ENCODE peak calls at places on chromosomes 7 and 10, in six cellular contexts. B is GM23248, S is OCI-LY7, C is mammary epithelial cell, W is hepatocyte, U is H9. H is an unnamed sample. For H3K79me2 and H3K4me1, the result is how much of the 10 kb centered on the place peaks cover.

GRCh38 chr10:22611425-22612111 is 102.8 kb downstream of the PIP4K2A start:
- DNase-seq in B (no peak), S (peak), C (no peak), W (no peak), U (no peak), H (no peak)

GRCh38 chr10:122113161-122113944 is 124.4 kb downstream of the TACC2 start:
- DNase-seq in B (peak), S (no peak), C (peak), W (peak), U (peak), H (no peak)

GRCh38 chr7:157384301-157384700 is 47.5 kb downstream of the DNAJB6 start:
- DNase-seq in B (no peak), S (no peak), C (no peak), W (no peak), U (no peak), H (no peak)

GRCh38 chr7:14551326-14551725 is 351.2 kb downstream of the DGKB start:
- DNase-seq in B (no peak), S (no peak), C (no peak), W (no peak), U (no peak), H (no peak)

GRCh38 chr10:31071232-31071999 is 39.8 kb upstream of the ZNF438 start:
- DNase-seq in B (peak), S (no peak), C (peak), W (no peak), U (no peak), H (no peak)

GRCh38 chr7:47198159-47198558 is 383.8 kb downstream of the TNS3 start:
- DNase-seq in B (peak), S (no peak), C (no peak), W (peak), U (no peak), H (no peak)

GRCh38 chr10:63156236-63156635 is 23.1 kb downstream of the NRBF2 start:
- DNase-seq in B (peak), S (no peak), C (no peak), W (no peak), U (no peak), H (no peak)

GRCh38 chr7:137880432-137880831 is 33.7 kb upstream of the DGKI start:
- DNase-seq in B (peak), S (no peak), C (peak), W (no peak), U (no peak), H (no peak)

GRCh38 chr7:127768241-127768640 is 116.2 kb downstream of the SND1 start:
- DNase-seq in B (peak), S (no peak), C (peak), W (no peak), U (no peak), H (no peak)

GRCh38 chr7:2553831-2554581 is 1.3 kb downstream of the BRAT1 start:
- DNase-seq in B (no peak), S (peak), C (no peak), W (no peak), U (no peak), H (no peak)

GRCh38 chr7:134896073-134896472 is 90.2 kb upstream of the AGBL3 start:
- DNase-seq in B (no peak), S (no peak), C (no peak), W (no peak), U (no peak), H (no peak)
- H3K79me2 ChIP-seq in B (half or more), S (under half), C (half or more), W (half or more), U (under half), H (under half)

GRCh38 chr10:21207852-21208646 is 310.9 kb upstream of the NEBL start:
- DNase-seq in B (no peak), S (no peak), C (no peak), W (no peak), U (no peak), H (no peak)
- H2AFZ ChIP-seq in B (no peak), S (no peak), C (no peak), W (no peak), U (no peak), H (no peak)

GRCh38 chr7:101177644-101178043 is 2.4 kb downstream of the NAT16 start:
- DNase-seq in B (no peak), S (no peak), C (no peak), W (no peak), U (no peak), H (no peak)

GRCh38 chr7:101172854-101173751 is 7.0 kb downstream of the NAT16 start:
- DNase-seq in B (peak), S (no peak), C (peak), W (peak), U (peak), H (no peak)

GRCh38 chr7:101174322-101174854 is 5.7 kb downstream of the NAT16 start:
- DNase-seq in B (no peak), S (no peak), C (no peak), W (no peak), U (peak), H (no peak)

GRCh38 chr7:101173752-101174244 is 6.3 kb downstream of the NAT16 start:
- DNase-seq in B (peak), S (peak), C (no peak), W (no peak), U (peak), H (peak)

GRCh38 chr7:101175664-101176063 is 4.4 kb downstream of the NAT16 start:
- DNase-seq in B (no peak), S (no peak), C (no peak), W (no peak), U (no peak), H (no peak)
- H3K4me1 ChIP-seq in B (under half), S (under half), C (under half), W (under half), U (under half), H (under half)

DNA sequence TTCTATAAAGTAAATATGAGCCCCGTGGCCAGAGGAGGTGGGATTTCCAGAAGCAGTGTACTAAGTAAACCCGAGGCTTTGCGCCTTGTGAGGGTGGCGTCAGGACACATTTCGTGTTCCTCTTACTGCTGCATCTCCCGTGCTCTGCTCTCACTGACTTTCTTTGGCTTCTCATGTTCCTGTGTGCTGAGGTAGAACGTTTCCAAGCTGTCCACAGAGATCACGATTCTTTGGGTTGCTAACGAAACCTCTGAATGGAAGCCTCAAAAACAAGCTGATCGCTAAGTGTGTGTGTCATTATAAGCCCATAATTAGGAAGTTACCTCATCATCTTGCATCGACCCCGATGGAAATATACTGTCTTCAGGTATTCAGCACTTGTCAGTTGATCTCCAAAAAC is 131.8 kb downstream of the CELF2 start:
- DNase-seq in B (no peak), S (no peak), C (no peak), W (no peak), U (no peak), H (no peak)
- H3K79me2 ChIP-seq in B (under half), S (under half), C (under half), W (under half), U (under half), H (under half)